ENCODE peak calls at places on chromosomes 1 and 21, in five cellular contexts. One of them, this sample, is unnamed.

GRCh38 chr1:89605692-89606091 is 27.2 kb upstream of the LRRC8C start:
- DNase-seq in HFF-Myc: peak
- DNase-seq in RWPE1: peak
- DNase-seq in A549: no peak
- DNase-seq in mucosa of descending colon: no peak
- DNase-seq in this sample: no peak

GRCh38 chr21:35511298-35512162 is 462.4 kb upstream of the RUNX1 start:
- DNase-seq in HFF-Myc: no peak
- DNase-seq in RWPE1: peak
- DNase-seq in A549: no peak
- DNase-seq in mucosa of descending colon: no peak
- DNase-seq in this sample: no peak

GRCh38 chr1:119285482-119285881 is 83.1 kb upstream of the HAO2 start:
- DNase-seq in HFF-Myc: peak
- DNase-seq in RWPE1: peak
- DNase-seq in A549: peak
- DNase-seq in mucosa of descending colon: peak
- DNase-seq in this sample: peak

GRCh38 chr1:19872190-19872589 is 10.0 kb upstream of the OTUD3 start:
- DNase-seq in HFF-Myc: no peak
- DNase-seq in RWPE1: peak
- DNase-seq in A549: peak
- DNase-seq in mucosa of descending colon: peak
- DNase-seq in this sample: peak

GRCh38 chr1:8839990-8840389 is 22.6 kb upstream of the RERE start:
- DNase-seq in HFF-Myc: no peak
- DNase-seq in RWPE1: no peak
- DNase-seq in A549: no peak
- DNase-seq in mucosa of descending colon: no peak
- DNase-seq in this sample: no peak

GRCh38 chr1:84259989-84260388 is 41.5 kb upstream of the SAMD13 start:
- DNase-seq in HFF-Myc: no peak
- DNase-seq in RWPE1: no peak
- DNase-seq in A549: no peak
- DNase-seq in mucosa of descending colon: no peak
- DNase-seq in this sample: no peak

GRCh38 chr21:45010096-45010495 is 64.3 kb upstream of the ADARB1 start:
- DNase-seq in HFF-Myc: no peak
- DNase-seq in RWPE1: peak
- DNase-seq in A549: no peak
- DNase-seq in mucosa of descending colon: no peak
- DNase-seq in this sample: no peak

GRCh38 chr21:28962465-28962864 is 30.2 kb downstream of the LTN1 start:
- DNase-seq in HFF-Myc: no peak
- DNase-seq in RWPE1: no peak
- DNase-seq in A549: no peak
- DNase-seq in mucosa of descending colon: no peak
- DNase-seq in this sample: no peak

GRCh38 chr1:220803401-220804201 is 16.9 kb downstream of the MTARC1 start:
- DNase-seq in HFF-Myc: no peak
- DNase-seq in RWPE1: peak
- DNase-seq in A549: peak
- DNase-seq in mucosa of descending colon: peak
- DNase-seq in this sample: peak

GRCh38 chr1:185934476-185935189 is 200.4 kb downstream of the HMCN1 start:
- DNase-seq in HFF-Myc: no peak
- DNase-seq in RWPE1: no peak
- DNase-seq in A549: peak
- DNase-seq in mucosa of descending colon: no peak
- DNase-seq in this sample: no peak

GRCh38 chr21:15557925-15558324 is 171.9 kb upstream of the USP25 start:
- DNase-seq in HFF-Myc: no peak
- DNase-seq in RWPE1: no peak
- DNase-seq in A549: no peak
- DNase-seq in mucosa of descending colon: no peak
- DNase-seq in this sample: no peak

GRCh38 chr1:30194046-30194619 is 529.3 kb downstream of the MATN1 start:
- DNase-seq in HFF-Myc: peak
- DNase-seq in RWPE1: no peak
- DNase-seq in A549: no peak
- DNase-seq in mucosa of descending colon: no peak
- DNase-seq in this sample: no peak

GRCh38 chr1:85319488-85319887 is 43.1 kb upstream of the BCL10 start:
- DNase-seq in HFF-Myc: no peak
- DNase-seq in RWPE1: no peak
- DNase-seq in A549: no peak
- DNase-seq in mucosa of descending colon: no peak
- DNase-seq in this sample: no peak

GRCh38 chr21:26641062-26641461 is 68.0 kb upstream of the CYYR1 start:
- DNase-seq in HFF-Myc: no peak
- DNase-seq in RWPE1: no peak
- DNase-seq in A549: no peak
- DNase-seq in mucosa of descending colon: no peak
- DNase-seq in this sample: no peak

GRCh38 chr1:153794671-153795324 is 19.6 kb downstream of the SLC27A3 start:
- DNase-seq in HFF-Myc: no peak
- DNase-seq in RWPE1: no peak
- DNase-seq in A549: no peak
- DNase-seq in mucosa of descending colon: no peak
- DNase-seq in this sample: no peak

GRCh38 chr21:26842976-26843911 is 2.0 kb downstream of the ADAMTS1 start:
- DNase-seq in HFF-Myc: peak
- DNase-seq in RWPE1: peak
- DNase-seq in A549: peak
- DNase-seq in mucosa of descending colon: peak
- DNase-seq in this sample: peak

GRCh38 chr1:9689971-9690381 is 38.4 kb downstream of the PIK3CD start:
- DNase-seq in HFF-Myc: no peak
- DNase-seq in RWPE1: no peak
- DNase-seq in A549: no peak
- DNase-seq in mucosa of descending colon: peak
- DNase-seq in this sample: peak

GRCh38 chr1:230242317-230242716 is 175.3 kb downstream of the GALNT2 start:
- DNase-seq in HFF-Myc: no peak
- DNase-seq in RWPE1: no peak
- DNase-seq in A549: no peak
- DNase-seq in mucosa of descending colon: no peak
- DNase-seq in this sample: no peak

GRCh38 chr1:197807739-197808453 is 32.6 kb upstream of the DENND1B start:
- DNase-seq in HFF-Myc: no peak
- DNase-seq in RWPE1: no peak
- DNase-seq in A549: no peak
- DNase-seq in mucosa of descending colon: peak
- DNase-seq in this sample: no peak

GRCh38 chr1:223319913-223320600 is 43.9 kb downstream of the SUSD4 start:
- DNase-seq in HFF-Myc: no peak
- DNase-seq in RWPE1: no peak
- DNase-seq in A549: no peak
- DNase-seq in mucosa of descending colon: no peak
- DNase-seq in this sample: no peak

GRCh38 chr1:116346943-116347673 is 25.9 kb upstream of the ATP1A1 start:
- DNase-seq in HFF-Myc: no peak
- DNase-seq in RWPE1: no peak
- DNase-seq in A549: no peak
- DNase-seq in mucosa of descending colon: no peak
- DNase-seq in this sample: no peak

GRCh38 chr1:2322065-2322571 is 69.2 kb downstream of the MORN1 start:
- DNase-seq in HFF-Myc: no peak
- DNase-seq in RWPE1: peak
- DNase-seq in A549: no peak
- DNase-seq in mucosa of descending colon: no peak
- DNase-seq in this sample: peak

GRCh38 chr1:93556291-93556690 is 108.4 kb downstream of the FNBP1L start:
- DNase-seq in HFF-Myc: no peak
- DNase-seq in RWPE1: peak
- DNase-seq in A549: no peak
- DNase-seq in mucosa of descending colon: peak
- DNase-seq in this sample: no peak

GRCh38 chr1:89820423-89821321 is at the start of gene LRRC8D:
- DNase-seq in HFF-Myc: no peak
- DNase-seq in RWPE1: peak
- DNase-seq in A549: peak
- DNase-seq in mucosa of descending colon: peak
- DNase-seq in this sample: peak

GRCh38 chr1:57072775-57073174 is 107.0 kb upstream of the C8B start:
- DNase-seq in HFF-Myc: no peak
- DNase-seq in RWPE1: no peak
- DNase-seq in A549: no peak
- DNase-seq in mucosa of descending colon: no peak
- DNase-seq in this sample: no peak
- TF ChIP-seq CTCF in HFF-Myc: peak
- TF ChIP-seq CTCF in RWPE1: no peak
- TF ChIP-seq CTCF in A549: no peak
- TF ChIP-seq CTCF in mucosa of descending colon: no peak
- TF ChIP-seq CTCF in this sample: no peak

GRCh38 chr1:50610563-50610962 is 187.3 kb upstream of the DMRTA2 start:
- DNase-seq in HFF-Myc: no peak
- DNase-seq in RWPE1: no peak
- DNase-seq in A549: no peak
- DNase-seq in mucosa of descending colon: no peak
- DNase-seq in this sample: no peak

GRCh38 chr1:50604580-50604979 is 181.3 kb upstream of the DMRTA2 start:
- DNase-seq in HFF-Myc: no peak
- DNase-seq in RWPE1: no peak
- DNase-seq in A549: no peak
- DNase-seq in mucosa of descending colon: no peak
- DNase-seq in this sample: no peak

GRCh38 chr1:50609508-50609907 is 186.3 kb upstream of the DMRTA2 start:
- DNase-seq in HFF-Myc: no peak
- DNase-seq in RWPE1: no peak
- DNase-seq in A549: no peak
- DNase-seq in mucosa of descending colon: no peak
- DNase-seq in this sample: no peak

GRCh38 chr1:50603274-50604271 is 180.3 kb upstream of the DMRTA2 start:
- DNase-seq in HFF-Myc: peak
- DNase-seq in RWPE1: peak
- DNase-seq in A549: peak
- DNase-seq in mucosa of descending colon: no peak
- DNase-seq in this sample: peak

DNA sequence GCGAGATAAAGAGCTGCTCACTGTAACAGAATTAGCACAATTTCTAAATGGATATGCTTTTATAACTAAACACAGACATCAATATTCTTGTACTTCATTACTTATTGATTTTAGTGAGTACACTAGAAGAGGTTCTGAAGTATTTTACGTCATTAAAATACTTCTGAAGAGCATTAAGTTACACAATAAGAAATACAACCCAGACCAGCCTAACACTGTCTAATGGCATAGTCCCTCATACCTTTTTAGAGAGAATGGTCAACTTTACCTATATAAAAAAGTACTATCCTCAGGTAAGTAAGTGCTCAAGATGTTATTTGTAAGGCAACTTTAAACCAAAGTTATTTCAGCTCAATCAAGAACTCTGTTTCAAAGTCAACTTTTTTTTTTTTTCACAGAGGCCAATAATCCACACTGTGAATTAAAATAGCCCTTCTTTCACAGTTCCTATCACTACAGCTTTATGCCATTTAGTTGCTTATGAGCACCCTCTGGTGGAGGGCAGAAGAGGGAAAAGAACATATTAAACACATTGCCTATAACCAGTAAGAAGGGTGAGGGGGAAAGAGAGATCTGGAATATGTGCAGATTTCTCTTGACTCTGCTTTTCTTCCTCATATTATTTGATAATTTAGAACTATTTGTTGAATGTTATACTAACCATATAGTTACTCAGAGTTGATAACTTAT is 182.1 kb upstream of the DMRTA2 start:
- DNase-seq in HFF-Myc: peak
- DNase-seq in RWPE1: peak
- DNase-seq in A549: peak
- DNase-seq in mucosa of descending colon: peak
- DNase-seq in this sample: peak
- TF ChIP-seq CTCF in HFF-Myc: peak
- TF ChIP-seq CTCF in RWPE1: peak
- TF ChIP-seq CTCF in A549: peak
- TF ChIP-seq CTCF in mucosa of descending colon: no peak
- TF ChIP-seq CTCF in this sample: peak

GRCh38 chr1:107225706-107226105 is 84.9 kb downstream of the NTNG1 start:
- DNase-seq in HFF-Myc: no peak
- DNase-seq in RWPE1: no peak
- DNase-seq in A549: no peak
- DNase-seq in mucosa of descending colon: no peak
- DNase-seq in this sample: no peak

GRCh38 chr1:107229711-107230110 is 88.9 kb downstream of the NTNG1 start:
- DNase-seq in HFF-Myc: no peak
- DNase-seq in RWPE1: no peak
- DNase-seq in A549: no peak
- DNase-seq in mucosa of descending colon: no peak
- DNase-seq in this sample: no peak

GRCh38 chr1:107231291-107231690 is 90.5 kb downstream of the NTNG1 start:
- DNase-seq in HFF-Myc: no peak
- DNase-seq in RWPE1: no peak
- DNase-seq in A549: no peak
- DNase-seq in mucosa of descending colon: no peak
- DNase-seq in this sample: no peak

GRCh38 chr1:107230121-107230520 is 89.3 kb downstream of the NTNG1 start:
- DNase-seq in HFF-Myc: no peak
- DNase-seq in RWPE1: no peak
- DNase-seq in A549: no peak
- DNase-seq in mucosa of descending colon: no peak
- DNase-seq in this sample: no peak

DNA sequence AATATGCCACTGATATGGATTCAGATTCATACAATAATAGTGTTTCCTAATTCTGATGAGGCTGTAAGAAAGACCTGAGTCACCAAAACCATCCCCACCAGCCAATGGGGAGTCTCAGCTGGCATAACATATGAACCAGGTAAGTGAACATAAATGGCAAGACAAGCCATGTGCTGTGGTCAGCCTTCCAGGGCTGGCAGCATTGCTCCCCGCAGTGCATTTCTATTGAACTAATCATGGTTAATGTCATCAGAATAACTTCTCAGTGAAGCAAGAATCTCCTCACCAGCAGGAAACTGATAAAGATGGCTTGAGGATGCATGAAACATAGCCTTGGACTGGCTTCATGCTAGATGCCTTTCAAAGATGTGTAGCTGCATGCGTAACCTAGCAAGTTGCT is 87.9 kb downstream of the NTNG1 start:
- DNase-seq in HFF-Myc: no peak
- DNase-seq in RWPE1: no peak
- DNase-seq in A549: no peak
- DNase-seq in mucosa of descending colon: no peak
- DNase-seq in this sample: no peak
- TF ChIP-seq CTCF in HFF-Myc: no peak
- TF ChIP-seq CTCF in RWPE1: no peak
- TF ChIP-seq CTCF in A549: no peak
- TF ChIP-seq CTCF in mucosa of descending colon: no peak
- TF ChIP-seq CTCF in this sample: no peak

GRCh38 chr1:5860277-5860676 is 131.9 kb downstream of the NPHP4 start:
- DNase-seq in HFF-Myc: no peak
- DNase-seq in RWPE1: no peak
- DNase-seq in A549: no peak
- DNase-seq in mucosa of descending colon: no peak
- DNase-seq in this sample: no peak
- TF ChIP-seq CTCF in HFF-Myc: no peak
- TF ChIP-seq CTCF in RWPE1: no peak
- TF ChIP-seq CTCF in A549: no peak
- TF ChIP-seq CTCF in mucosa of descending colon: no peak
- TF ChIP-seq CTCF in this sample: no peak